ENCODE peak calls at places on chromosomes 6 and 20, in five cellular contexts. L, Y, N, Z and A are unnamed samples.

GRCh38 chr20:48612335-48612734 is 215.5 kb downstream of the PREX1 start:
- DNase-seq in L (no peak), Y (no peak), N (no peak), Z (no peak), A (no peak)

GRCh38 chr20:32619586-32619985 is 34.5 kb upstream of the NOL4L start:
- DNase-seq in L (no peak), Y (no peak), N (no peak), Z (no peak), A (no peak)

GRCh38 chr6:30037182-30037788 is 23.8 kb upstream of the POLR1H start:
- DNase-seq in L (no peak), Y (no peak), N (no peak), Z (no peak), A (peak; percentile 6)

GRCh38 chr20:10863337-10864060 is 189.7 kb upstream of the JAG1 start:
- DNase-seq in L (no peak), Y (peak; percentile 74), N (peak; percentile 33), Z (no peak), A (peak; percentile 88)

GRCh38 chr20:45288376-45288775 is 18.3 kb upstream of the RBPJL start:
- DNase-seq in L (no peak), Y (no peak), N (no peak), Z (no peak), A (no peak)

GRCh38 chr20:4550740-4551139 is 171.0 kb upstream of the PRND start:
- DNase-seq in L (no peak), Y (peak; percentile 83), N (no peak), Z (no peak), A (no peak)

GRCh38 chr6:120005292-120005976 is 655.9 kb upstream of the MAN1A1 start:
- DNase-seq in L (no peak), Y (no peak), N (no peak), Z (no peak), A (no peak)

GRCh38 chr6:136967874-136968752 is 46.0 kb downstream of the SLC35D3 start:
- DNase-seq in L (peak; percentile 86), Y (peak; percentile 44), N (peak; percentile 61), Z (peak; percentile 70), A (peak; percentile 70)

GRCh38 chr6:11482616-11483015 is 54.9 kb upstream of the TMEM170B start:
- DNase-seq in L (no peak), Y (no peak), N (no peak), Z (no peak), A (no peak)

GRCh38 chr20:61306935-61307475 is 54.9 kb downstream of the CDH4 start:
- DNase-seq in L (no peak), Y (no peak), N (no peak), Z (no peak), A (no peak)

GRCh38 chr6:160398674-160399271 is 50.6 kb downstream of the SLC22A3 start:
- DNase-seq in L (no peak), Y (no peak), N (no peak), Z (no peak), A (peak; percentile 15)

GRCh38 chr6:310671-311070 is 18.4 kb downstream of the DUSP22 start:
- DNase-seq in L (no peak), Y (no peak), N (no peak), Z (no peak), A (no peak)

GRCh38 chr6:52103661-52104060 is 16.2 kb upstream of the PKHD1 start:
- DNase-seq in L (no peak), Y (no peak), N (no peak), Z (no peak), A (no peak)

GRCh38 chr20:15682690-15683089 is 890.6 kb downstream of the KIF16B start:
- DNase-seq in L (no peak), Y (no peak), N (no peak), Z (no peak), A (peak; percentile 37)

GRCh38 chr20:10731190-10731955 is 57.6 kb upstream of the JAG1 start:
- DNase-seq in L (no peak), Y (peak; percentile 55), N (no peak), Z (no peak), A (no peak)

GRCh38 chr6:131015192-131015591 is 47.9 kb downstream of the EPB41L2 start:
- DNase-seq in L (no peak), Y (no peak), N (no peak), Z (no peak), A (no peak)

GRCh38 chr6:139708342-139709199 is 334.1 kb upstream of the CITED2 start:
- DNase-seq in L (no peak), Y (peak; percentile 86), N (no peak), Z (no peak), A (peak; percentile 82)

GRCh38 chr20:56552911-56553629 is 20.0 kb downstream of the FAM209B start:
- DNase-seq in L (no peak), Y (no peak), N (no peak), Z (no peak), A (no peak)

GRCh38 chr20:32116079-32116521 is 6.6 kb downstream of the TM9SF4 start:
- DNase-seq in L (no peak), Y (peak; percentile 7), N (no peak), Z (no peak), A (peak; percentile 35)

GRCh38 chr20:19275630-19276071 is 63.2 kb downstream of the SLC24A3 start:
- DNase-seq in L (peak; percentile 86), Y (peak; percentile 54), N (peak; percentile 88), Z (no peak), A (no peak)

GRCh38 chr20:57896017-57896416 is 186.2 kb upstream of the PMEPA1 start:
- DNase-seq in L (no peak), Y (no peak), N (no peak), Z (no peak), A (no peak)

GRCh38 chr6:5151955-5152401 is 66.8 kb downstream of the PPP1R3G start:
- DNase-seq in L (no peak), Y (peak; percentile 69), N (no peak), Z (no peak), A (peak; percentile 61)

GRCh38 chr20:5145365-5146301 is 18.8 kb downstream of the CDS2 start:
- DNase-seq in L (no peak), Y (no peak), N (no peak), Z (no peak), A (no peak)

GRCh38 chr6:152503541-152503940 is 133.6 kb downstream of the SYNE1 start:
- DNase-seq in L (no peak), Y (no peak), N (no peak), Z (no peak), A (no peak)

GRCh38 chr20:22312744-22313346 is 271.5 kb downstream of the FOXA2 start:
- DNase-seq in L (peak; percentile 31), Y (peak; percentile 4), N (peak; percentile 9), Z (no peak), A (peak; percentile 25)

GRCh38 chr20:5845686-5846651 is 95.8 kb downstream of the SHLD1 start:
- DNase-seq in L (no peak), Y (no peak), N (no peak), Z (no peak), A (peak; percentile 62)

GRCh38 chr6:20655317-20655716 is 121.1 kb downstream of the CDKAL1 start:
- DNase-seq in L (no peak), Y (peak; percentile 23), N (no peak), Z (no peak), A (no peak)

DNA sequence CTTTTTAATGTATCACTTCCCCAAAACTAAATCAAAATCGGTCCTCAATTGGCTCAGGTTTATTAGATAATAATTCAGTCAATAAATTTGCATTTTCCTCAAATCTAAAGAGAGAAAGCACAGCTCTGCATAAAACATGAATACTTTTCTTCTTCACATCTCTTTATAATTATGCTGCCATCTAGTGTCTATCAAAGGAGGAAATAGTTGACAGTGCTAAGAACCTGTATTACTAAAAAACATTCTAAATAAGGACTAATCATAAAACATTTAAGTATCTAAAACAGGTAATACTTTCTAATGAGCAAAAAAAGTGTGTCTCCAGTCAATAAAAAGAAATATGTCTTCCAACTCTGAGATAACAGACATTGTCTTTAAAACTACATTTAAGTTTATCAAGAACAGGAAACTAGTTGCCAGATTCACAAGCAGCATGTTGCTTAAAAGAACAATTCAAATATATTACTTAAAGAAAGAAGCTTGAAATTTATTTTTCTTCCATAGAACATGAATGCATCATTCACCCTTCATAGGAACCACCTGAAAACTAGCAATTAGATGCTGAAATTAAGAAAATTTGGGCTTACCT is 56.5 kb upstream of the DST start:
- DNase-seq in L (no peak), Y (no peak), N (no peak), Z (no peak), A (peak; percentile 68)
- TF ChIP-seq CTCF in L (peak; percentile 47), Y (peak; percentile 28), N (peak; percentile 57), Z (peak; percentile 57), A (peak; percentile 21)

DNA sequence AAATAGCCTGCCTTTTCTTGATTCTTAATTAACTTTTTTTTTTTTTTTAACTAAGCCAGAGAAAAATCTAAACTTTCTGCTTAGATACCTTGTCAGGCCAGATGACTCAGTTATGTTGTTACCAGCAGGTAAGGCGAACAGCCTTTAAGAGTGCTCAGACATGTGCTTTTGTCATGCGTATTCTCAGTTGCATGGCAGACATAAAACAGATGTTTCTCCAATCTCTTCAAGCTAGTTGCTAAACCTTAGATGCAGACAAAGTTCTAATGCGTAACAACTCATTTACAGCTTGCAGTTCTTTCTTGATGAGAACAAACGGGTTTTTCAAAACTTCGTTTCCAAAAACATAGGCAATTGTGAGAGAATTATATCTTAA is 49.7 kb upstream of the GFRAL start:
- DNase-seq in L (no peak), Y (no peak), N (no peak), Z (no peak), A (no peak)
- H3K4me3 ChIP-seq in L (no peak overlapping the region), Y (no peak overlapping the region), N (no peak overlapping the region), Z (peak overlapping the region; percentile 29), A (no peak overlapping the region)

DNA sequence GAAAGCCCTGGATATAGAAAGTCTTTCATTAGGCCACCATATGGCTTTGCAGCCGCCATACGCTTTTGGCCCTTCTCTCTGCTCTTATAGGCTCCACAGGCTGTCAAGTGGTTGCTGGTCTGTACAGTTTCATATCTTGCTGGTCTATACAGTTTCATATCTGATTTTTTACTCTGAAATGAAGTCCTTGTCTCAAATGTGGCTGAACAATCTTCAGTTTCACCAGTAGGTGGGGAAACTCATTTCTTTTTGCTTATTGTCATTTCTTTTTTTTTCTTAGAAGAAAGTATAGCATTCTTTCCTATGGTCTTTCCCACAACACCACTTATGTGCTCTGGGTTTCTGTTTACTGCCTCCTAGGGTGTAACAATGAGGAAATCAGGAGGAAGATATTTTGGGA is 771.4 kb upstream of the MMS22L start:
- DNase-seq in L (no peak), Y (no peak), N (no peak), Z (no peak), A (peak; percentile 35)
- TF ChIP-seq CTCF in L (no peak), Y (no peak), N (no peak), Z (no peak), A (peak; percentile 29)

GRCh38 chr6:56691201-56691595 is 48.5 kb upstream of the DST start:
- DNase-seq in L (no peak), Y (no peak), N (no peak), Z (no peak), A (no peak)
- H3K4me3 ChIP-seq in L (peak overlapping the region; percentile 21), Y (peak overlapping the region; percentile 38), N (peak overlapping the region; percentile 26), Z (peak overlapping the region; percentile 61), A (peak overlapping the region; percentile 2)